ENCODE peak calls at places on chromosomes 4 and X, in nine cellular contexts. G is activated CD8-positive, alpha-beta memory T cell treated with anti-CD3 and anti-CD28 coated beads for 1 hour; J is endothelial cell; M is activated CD8-positive, alpha-beta T cell treated with anti-CD3 and anti-CD28 coated beads, Interleukin-2, amount 10 ng/mL, durations not matched to agents 7 days and 5 days; U is T-helper 2 cell; X is lower leg skin; C is brain microvascular endothelial cell; D is substantia nigra; W is Kasumi-1. V is an unnamed sample.

GRCh38 chr4:75708218-75708691 is 16.1 kb upstream of the USO1 start:
- DNase-seq in G (no peak), J (peak), M (peak), U (no peak), X (no peak), C (no peak), D (peak), W (peak), V (no peak)

GRCh38 chr4:3388461-3389185 is 53.1 kb upstream of the HGFAC start:
- DNase-seq in G (no peak), J (no peak), M (no peak), U (no peak), X (no peak), C (peak), D (no peak), W (peak), V (peak)

GRCh38 chr4:10101559-10102192 is 14.9 kb downstream of the WDR1 start:
- DNase-seq in G (no peak), J (no peak), M (no peak), U (no peak), X (no peak), C (no peak), D (no peak), W (no peak), V (peak)

GRCh38 chr4:85496146-85496849 is 21.3 kb downstream of the ARHGAP24 start:
- DNase-seq in G (no peak), J (no peak), M (no peak), U (no peak), X (no peak), C (peak), D (no peak), W (no peak), V (no peak)

GRCh38 chrX:69424161-69424560 is 80.0 kb upstream of the NALF2 start:
- DNase-seq in G (no peak), J (peak), M (no peak), U (no peak), X (no peak), C (no peak), D (no peak), W (peak), V (no peak)

GRCh38 chrX:134373736-134374135 is 86.2 kb upstream of the HPRT1 start:
- DNase-seq in G (no peak), J (no peak), M (no peak), U (no peak), X (no peak), C (no peak), D (no peak), W (no peak), V (no peak)

GRCh38 chr4:45957353-45957752 is 166.5 kb downstream of the GABRG1 start:
- DNase-seq in G (no peak), J (no peak), M (no peak), U (no peak), X (no peak), C (no peak), D (no peak), W (no peak), V (no peak)

GRCh38 chr4:79065262-79065661 is 126.0 kb upstream of the PAQR3 start:
- DNase-seq in G (no peak), J (no peak), M (no peak), U (no peak), X (no peak), C (no peak), D (no peak), W (no peak), V (no peak)

GRCh38 chrX:107135076-107135964 is 16.7 kb upstream of the RBM41 start:
- DNase-seq in G (no peak), J (no peak), M (peak), U (no peak), X (no peak), C (peak), D (no peak), W (peak), V (no peak)

GRCh38 chr4:140764785-140765392 is 8.7 kb upstream of the TBC1D9 start:
- DNase-seq in G (no peak), J (no peak), M (no peak), U (no peak), X (no peak), C (no peak), D (no peak), W (no peak), V (no peak)

GRCh38 chrX:15301924-15302323 is 13.5 kb downstream of the ASB11 start:
- DNase-seq in G (no peak), J (no peak), M (peak), U (no peak), X (peak), C (no peak), D (peak), W (peak), V (peak)

GRCh38 chr4:181566490-181566889 is 676.7 kb upstream of the TENM3 start:
- DNase-seq in G (no peak), J (no peak), M (no peak), U (no peak), X (no peak), C (peak), D (no peak), W (no peak), V (no peak)

GRCh38 chr4:211033-211511 is 86.8 kb downstream of the ZNF718 start:
- DNase-seq in G (no peak), J (no peak), M (peak), U (no peak), X (no peak), C (no peak), D (no peak), W (no peak), V (no peak)